ENCODE peak calls at places on chromosomes 16 and 17, in eight cellular contexts. B is activated T-helper 1 cell treated with anti-CD3 and anti-CD28 coated beads, Interleukin-2, amount 50 U/mL, for 16 hours; J is A549; A is AG09319; N is NCI-H460; E is lung microvascular endothelial cell; D is upper lobe of right lung; C is SK-N-DZ. L is an unnamed sample.

GRCh38 chr16:9870962-9871361 is 311.3 kb downstream of the GRIN2A start:
- DNase-seq in B (no peak), J (no peak), A (no peak), N (no peak), E (no peak), D (no peak), C (no peak), L (no peak)

GRCh38 chr16:53817117-53817516 is 113.2 kb downstream of the FTO start:
- DNase-seq in B (no peak), J (peak; percentile 82), A (peak; percentile 57), N (peak; percentile 62), E (peak; percentile 18), D (no peak), C (no peak), L (no peak)

GRCh38 chr16:87851141-87851587 is 18.1 kb downstream of the SLC7A5 start:
- DNase-seq in B (no peak), J (no peak), A (no peak), N (no peak), E (no peak), D (no peak), C (no peak), L (no peak)

GRCh38 chr16:67993207-67994036 is 5.9 kb downstream of the DPEP2 start:
- DNase-seq in B (peak; percentile 73), J (peak; percentile 76), A (peak; percentile 20), N (peak; percentile 69), E (peak; percentile 80), D (peak; percentile 93), C (peak; percentile 80), L (peak; percentile 83)

GRCh38 chr17:12622726-12623125 is 43.0 kb upstream of the MYOCD start:
- DNase-seq in B (no peak), J (no peak), A (no peak), N (no peak), E (no peak), D (no peak), C (no peak), L (no peak)

GRCh38 chr16:83989300-83989699 is 21.3 kb downstream of the NECAB2 start:
- DNase-seq in B (no peak), J (no peak), A (no peak), N (no peak), E (no peak), D (no peak), C (no peak), L (no peak)

GRCh38 chr16:89056592-89056991 is 37.1 kb upstream of the ACSF3 start:
- DNase-seq in B (no peak), J (no peak), A (no peak), N (no peak), E (no peak), D (no peak), C (no peak), L (no peak)

GRCh38 chr17:8004899-8005298 is 2.5 kb downstream of the GUCY2D start:
- DNase-seq in B (no peak), J (no peak), A (no peak), N (no peak), E (no peak), D (peak; percentile 59), C (no peak), L (no peak)

GRCh38 chr17:36934144-36934758 is 3.0 kb upstream of the LHX1 start:
- DNase-seq in B (no peak), J (peak; percentile 29), A (no peak), N (no peak), E (no peak), D (peak; percentile 48), C (no peak), L (no peak)